ENCODE peak calls at places on chromosomes 12 and 14, in eight cellular contexts. N, R, F, I, Z, A, M and X are unnamed samples.
A peak's percentile ranks its signal among the peaks of the same experiment; 100 is the strongest.

GRCh38 chr12:17215754-17216153 is 609.8 kb upstream of the LMO3 start:
- DNase-seq in N (no peak), R (no peak), F (no peak), I (no peak), Z (peak; percentile 5), A (no peak), M (no peak), X (no peak)

GRCh38 chr12:114291389-114292075 is 114.4 kb downstream of the TBX5 start:
- DNase-seq in N (no peak), R (no peak), F (no peak), I (no peak), Z (no peak), A (no peak), M (no peak), X (no peak)

GRCh38 chr14:79328863-79329262 is 882.4 kb downstream of the DIO2 start:
- DNase-seq in N (no peak), R (no peak), F (no peak), I (no peak), Z (no peak), A (no peak), M (no peak), X (no peak)

GRCh38 chr14:73462078-73462715 is 3.9 kb upstream of the NUMB start:
- DNase-seq in N (peak; percentile 92), R (no peak), F (no peak), I (no peak), Z (peak; percentile 86), A (no peak), M (peak; percentile 50), X (peak; percentile 84)

GRCh38 chr14:36513012-36513420 is 7.0 kb downstream of the NKX2-1 start:
- DNase-seq in N (no peak), R (no peak), F (no peak), I (no peak), Z (no peak), A (no peak), M (no peak), X (no peak)

GRCh38 chr12:123040106-123040505 is 59.6 kb downstream of the ARL6IP4 start:
- DNase-seq in N (no peak), R (no peak), F (no peak), I (no peak), Z (no peak), A (no peak), M (no peak), X (no peak)

GRCh38 chr12:114328292-114328691 is 77.7 kb downstream of the TBX5 start:
- DNase-seq in N (no peak), R (no peak), F (no peak), I (no peak), Z (no peak), A (no peak), M (no peak), X (no peak)

GRCh38 chr12:49527361-49528130 is 11.3 kb upstream of the KCNH3 start:
- DNase-seq in N (no peak), R (no peak), F (no peak), I (no peak), Z (no peak), A (no peak), M (no peak), X (no peak)

GRCh38 chr14:69615471-69616407 is 4.3 kb downstream of the SUSD6 start:
- DNase-seq in N (peak; percentile 58), R (peak; percentile 42), F (no peak), I (no peak), Z (no peak), A (no peak), M (no peak), X (peak; percentile 74)

GRCh38 chr12:64610092-64610659 is at the start of gene RASSF3:
- DNase-seq in N (peak; percentile 79), R (no peak), F (peak; percentile 78), I (peak; percentile 61), Z (peak; percentile 80), A (peak; percentile 73), M (peak; percentile 81), X (peak; percentile 91)